ENCODE peak calls at places on chromosomes 16 and 17, in ten cellular contexts. X, G, L, S, O, U, K, R, Q and C are unnamed samples.

GRCh38 chr17:7260601-7261376 is 1.5 kb downstream of the CLDN7 start:
- DNase-seq in X (peak; percentile 60), G (no peak), L (peak; percentile 91), S (peak; percentile 92), O (peak; percentile 30), U (no peak), K (no peak), R (peak; percentile 56), Q (no peak), C (no peak)

GRCh38 chr16:200388-200787 is 20.1 kb downstream of the HBQ1 start:
- DNase-seq in X (no peak), G (no peak), L (no peak), S (no peak), O (peak; percentile 53), U (no peak), K (no peak), R (peak; percentile 34), Q (no peak), C (no peak)

GRCh38 chr17:42153919-42154491 is 784 bp downstream of the RAB5C start:
- DNase-seq in X (no peak), G (peak; percentile 74), L (no peak), S (no peak), O (peak; percentile 15), U (no peak), K (no peak), R (peak; percentile 55), Q (no peak), C (no peak)

GRCh38 chr17:79196913-79197312 is 122.3 kb downstream of the ENGASE start:
- DNase-seq in X (no peak), G (no peak), L (no peak), S (no peak), O (no peak), U (no peak), K (no peak), R (no peak), Q (no peak), C (no peak)

GRCh38 chr16:81261049-81261648 is 22.7 kb downstream of the BCO1 start:
- DNase-seq in X (no peak), G (no peak), L (no peak), S (no peak), O (peak; percentile 30), U (no peak), K (no peak), R (no peak), Q (peak; percentile 52), C (no peak)

GRCh38 chr16:11618107-11618717 is 31.5 kb upstream of the LITAF start:
- DNase-seq in X (no peak), G (no peak), L (peak; percentile 45), S (peak; percentile 81), O (no peak), U (no peak), K (no peak), R (no peak), Q (no peak), C (no peak)

GRCh38 chr17:72338304-72338703 is 217.5 kb downstream of the SOX9 start:
- DNase-seq in X (no peak), G (no peak), L (no peak), S (no peak), O (no peak), U (no peak), K (no peak), R (no peak), Q (no peak), C (no peak)

GRCh38 chr17:52756739-52757138 is 598.2 kb upstream of the CA10 start:
- DNase-seq in X (no peak), G (no peak), L (no peak), S (no peak), O (no peak), U (no peak), K (no peak), R (no peak), Q (no peak), C (no peak)

GRCh38 chr17:8791910-8792270 is 7.3 kb downstream of the MFSD6L start:
- DNase-seq in X (no peak), G (no peak), L (no peak), S (no peak), O (peak; percentile 54), U (no peak), K (no peak), R (no peak), Q (no peak), C (no peak)

GRCh38 chr17:78539771-78540170 is 37.4 kb downstream of the DNAH17 start:
- DNase-seq in X (no peak), G (no peak), L (no peak), S (no peak), O (no peak), U (no peak), K (no peak), R (no peak), Q (no peak), C (no peak)

GRCh38 chr17:72726936-72727335 is 365.6 kb downstream of the SLC39A11 start:
- DNase-seq in X (no peak), G (peak; percentile 62), L (no peak), S (no peak), O (peak; percentile 44), U (no peak), K (no peak), R (no peak), Q (no peak), C (no peak)

GRCh38 chr16:3152273-3153076 is 17.6 kb downstream of the ZNF213 start:
- DNase-seq in X (peak; percentile 88), G (peak; percentile 92), L (peak; percentile 94), S (peak; percentile 86), O (peak; percentile 86), U (peak; percentile 95), K (peak; percentile 81), R (peak; percentile 85), Q (peak; percentile 78), C (peak; percentile 75)

GRCh38 chr16:83420206-83420760 is 387.5 kb upstream of the HSBP1 start:
- DNase-seq in X (no peak), G (no peak), L (no peak), S (no peak), O (peak; percentile 18), U (no peak), K (no peak), R (no peak), Q (no peak), C (peak; percentile 1)

GRCh38 chr16:13453938-13454553 is 465.9 kb upstream of the ERCC4 start:
- DNase-seq in X (no peak), G (peak; percentile 16), L (peak; percentile 56), S (peak; percentile 9), O (peak; percentile 13), U (no peak), K (no peak), R (no peak), Q (peak; percentile 14), C (peak; percentile 7)

GRCh38 chr16:26133401-26133800 is 441.6 kb downstream of the HS3ST4 start:
- DNase-seq in X (no peak), G (no peak), L (no peak), S (no peak), O (no peak), U (no peak), K (no peak), R (no peak), Q (no peak), C (no peak)

GRCh38 chr16:75742424-75743047 is 16.2 kb upstream of the CPHXL start:
- DNase-seq in X (no peak), G (no peak), L (no peak), S (no peak), O (peak; percentile 2), U (no peak), K (no peak), R (no peak), Q (no peak), C (no peak)
- TF ChIP-seq CTCF in X (no peak), G (no peak), L (no peak), S (no peak), O (no peak), U (no peak), K (no peak), R (no peak), Q (no peak), C (no peak)

GRCh38 chr16:71628810-71629209 is 2.8 kb downstream of the MARVELD3 start:
- DNase-seq in X (peak; percentile 20), G (no peak), L (no peak), S (peak; percentile 77), O (peak; percentile 79), U (no peak), K (no peak), R (no peak), Q (no peak), C (no peak)

GRCh38 chr16:71626858-71627213 is 852 bp downstream of the MARVELD3 start:
- DNase-seq in X (no peak), G (no peak), L (peak; percentile 82), S (peak; percentile 55), O (peak; percentile 20), U (peak; percentile 66), K (no peak), R (no peak), Q (peak; percentile 45), C (no peak)

GRCh38 chr16:71627631-71628236 is 1.8 kb downstream of the MARVELD3 start:
- DNase-seq in X (no peak), G (no peak), L (no peak), S (no peak), O (no peak), U (peak; percentile 31), K (no peak), R (no peak), Q (no peak), C (no peak)

GRCh38 chr16:71625113-71625850 is 702 bp upstream of the MARVELD3 start:
- DNase-seq in X (no peak), G (no peak), L (no peak), S (no peak), O (no peak), U (peak; percentile 27), K (no peak), R (no peak), Q (no peak), C (no peak)

GRCh38 chr16:71626018-71626857 is at the start of gene MARVELD3:
- DNase-seq in X (peak; percentile 78), G (no peak), L (peak; percentile 96), S (peak; percentile 95), O (peak; percentile 67), U (peak; percentile 64), K (no peak), R (no peak), Q (peak; percentile 17), C (peak; percentile 56)
- TF ChIP-seq CTCF in X (no peak), G (no peak), L (no peak), S (no peak), O (peak; percentile 33), U (no peak), K (no peak), R (no peak), Q (no peak), C (peak; percentile 51)

DNA sequence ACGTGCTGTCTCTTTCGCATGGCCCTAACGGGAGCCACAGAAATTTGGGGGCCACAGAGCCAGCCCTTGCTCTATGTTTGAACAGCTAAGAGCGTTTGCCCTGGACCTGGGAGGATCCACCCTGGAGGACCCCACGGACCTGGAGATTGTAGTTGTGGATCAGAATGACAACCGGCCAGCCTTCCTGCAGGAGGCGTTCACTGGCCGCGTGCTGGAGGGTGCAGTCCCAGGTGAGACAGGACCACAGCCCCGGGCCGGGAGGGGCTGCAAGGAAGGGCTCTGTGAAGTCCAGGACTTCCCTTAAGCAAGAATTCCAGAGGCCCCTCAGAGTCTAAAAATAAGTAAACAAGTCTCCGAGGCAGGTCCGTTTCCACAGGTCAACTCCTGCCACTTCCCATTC is 11.9 kb downstream of the CDH15 start:
- DNase-seq in X (no peak), G (no peak), L (no peak), S (no peak), O (no peak), U (no peak), K (no peak), R (no peak), Q (no peak), C (no peak)
- TF ChIP-seq CTCF in X (no peak), G (no peak), L (no peak), S (no peak), O (no peak), U (no peak), K (no peak), R (no peak), Q (no peak), C (no peak)

GRCh38 chr16:67199808-67200198 is 872 bp downstream of the ELMO3 start:
- DNase-seq in X (no peak), G (no peak), L (peak; percentile 34), S (peak; percentile 34), O (no peak), U (no peak), K (no peak), R (no peak), Q (no peak), C (no peak)
- TF ChIP-seq CTCF in X (no peak), G (no peak), L (peak; percentile 58), S (no peak), O (peak; percentile 40), U (no peak), K (no peak), R (peak; percentile 9), Q (no peak), C (peak; percentile 57)